ENCODE peak calls at places on chromosome 17, in nine cellular contexts. F is RWPE1, G is AG04450, W is A673, D is breast epithelium, B is prostate gland, Z is A549, Y is neuronal stem cell, M is heart left ventricle. U is an unnamed sample.
A peak's percentile ranks its signal among the peaks of the same experiment; 100 is the strongest.

GRCh38 chr17:15926039-15926740 is 18.7 kb upstream of the ADORA2B start:
- DNase-seq in F (no peak), G (no peak), W (no peak), D (no peak), B (no peak), Z (no peak), Y (no peak), M (no peak), U (no peak)

GRCh38 chr17:46942441-46943217 is 19.7 kb downstream of the GOSR2 start:
- DNase-seq in F (peak; percentile 73), G (peak; percentile 43), W (peak; percentile 68), D (no peak), B (peak; percentile 42), Z (peak; percentile 77), Y (peak; percentile 63), M (peak; percentile 65), U (peak; percentile 36)

GRCh38 chr17:74761931-74762330 is 13.5 kb downstream of the NHERF1 start:
- DNase-seq in F (no peak), G (no peak), W (no peak), D (no peak), B (no peak), Z (no peak), Y (no peak), M (no peak), U (no peak)

GRCh38 chr17:17921192-17922082 is 50.8 kb downstream of the TOM1L2 start:
- DNase-seq in F (peak; percentile 90), G (peak; percentile 81), W (peak; percentile 89), D (no peak), B (no peak), Z (peak; percentile 92), Y (peak; percentile 86), M (peak; percentile 36), U (peak; percentile 84)

GRCh38 chr17:48139948-48140347 is 32.4 kb downstream of the SNX11 start:
- DNase-seq in F (no peak), G (no peak), W (no peak), D (no peak), B (no peak), Z (no peak), Y (no peak), M (no peak), U (no peak)

GRCh38 chr17:76124582-76125390 is 16.3 kb downstream of the FOXJ1 start:
- DNase-seq in F (no peak), G (no peak), W (peak; percentile 56), D (no peak), B (no peak), Z (peak; percentile 66), Y (no peak), M (no peak), U (no peak)

GRCh38 chr17:54967621-54968258 is 714 bp downstream of the COX11 start:
- DNase-seq in F (peak; percentile 38), G (no peak), W (peak; percentile 31), D (no peak), B (no peak), Z (peak; percentile 45), Y (no peak), M (no peak), U (peak; percentile 17)

GRCh38 chr17:28372203-28372944 is 880 bp downstream of the SARM1 start:
- DNase-seq in F (no peak), G (no peak), W (peak; percentile 53), D (no peak), B (no peak), Z (no peak), Y (no peak), M (no peak), U (no peak)

GRCh38 chr17:28812136-28812979 is 30.2 kb downstream of the FAM222B start:
- DNase-seq in F (peak; percentile 99), G (peak; percentile 92), W (peak; percentile 99), D (peak; percentile 97), B (peak; percentile 98), Z (peak; percentile 97), Y (peak; percentile 94), M (peak; percentile 99), U (peak; percentile 90)

GRCh38 chr17:17871913-17872312 is 35.1 kb upstream of the SREBF1 start:
- DNase-seq in F (no peak), G (no peak), W (no peak), D (no peak), B (no peak), Z (no peak), Y (no peak), M (no peak), U (no peak)

GRCh38 chr17:74757931-74758845 is 9.8 kb downstream of the NHERF1 start:
- DNase-seq in F (peak; percentile 48), G (no peak), W (no peak), D (no peak), B (peak; percentile 84), Z (peak; percentile 61), Y (no peak), M (no peak), U (no peak)

GRCh38 chr17:15279011-15279477 is 13.9 kb upstream of the PMP22 start:
- DNase-seq in F (peak; percentile 57), G (peak; percentile 78), W (no peak), D (no peak), B (no peak), Z (peak; percentile 96), Y (no peak), M (no peak), U (peak; percentile 86)

GRCh38 chr17:79047923-79048825 is 24.2 kb downstream of the C1QTNF1 start:
- DNase-seq in F (no peak), G (no peak), W (no peak), D (no peak), B (no peak), Z (no peak), Y (no peak), M (peak; percentile 37), U (no peak)

GRCh38 chr17:15892679-15893332 is 52.1 kb upstream of the ADORA2B start:
- DNase-seq in F (no peak), G (no peak), W (peak; percentile 72), D (no peak), B (peak; percentile 33), Z (peak; percentile 81), Y (no peak), M (no peak), U (no peak)

GRCh38 chr17:65433592-65433991 is 127.9 kb downstream of the AXIN2 start:
- DNase-seq in F (no peak), G (no peak), W (no peak), D (no peak), B (no peak), Z (no peak), Y (no peak), M (no peak), U (no peak)

GRCh38 chr17:57639381-57639780 is 105.7 kb downstream of the CCDC182 start:
- DNase-seq in F (no peak), G (no peak), W (no peak), D (no peak), B (no peak), Z (no peak), Y (no peak), M (no peak), U (no peak)

GRCh38 chr17:57641761-57642160 is 103.3 kb downstream of the CCDC182 start:
- DNase-seq in F (no peak), G (no peak), W (no peak), D (no peak), B (no peak), Z (no peak), Y (no peak), M (no peak), U (no peak)

GRCh38 chr17:57638284-57638683 is 106.8 kb downstream of the CCDC182 start:
- DNase-seq in F (no peak), G (no peak), W (no peak), D (no peak), B (no peak), Z (no peak), Y (no peak), M (no peak), U (no peak)

GRCh38 chr17:57637668-57638010 is 107.5 kb downstream of the CCDC182 start:
- DNase-seq in F (no peak), G (no peak), W (no peak), D (no peak), B (no peak), Z (no peak), Y (no peak), M (no peak), U (no peak)

GRCh38 chr17:57640079-57640478 is 105.0 kb downstream of the CCDC182 start:
- DNase-seq in F (no peak), G (no peak), W (no peak), D (no peak), B (no peak), Z (no peak), Y (no peak), M (no peak), U (no peak)
- H3K27ac ChIP-seq in F (no peak overlapping the region), G (no peak overlapping the region), W (no peak overlapping the region), D (no peak overlapping the region), B (no peak overlapping the region), Z (no peak overlapping the region), Y (no peak overlapping the region), M (no peak overlapping the region), U (no peak overlapping the region)

GRCh38 chr17:82496529-82497434 is 22.8 kb upstream of the FOXK2 start:
- DNase-seq in F (peak; percentile 90), G (peak; percentile 84), W (peak; percentile 96), D (peak; percentile 95), B (peak; percentile 96), Z (peak; percentile 97), Y (peak; percentile 87), M (peak; percentile 97), U (peak; percentile 81)
- H3K27ac ChIP-seq in F (peak overlapping the region; percentile 98), G (no peak overlapping the region), W (peak overlapping the region; percentile 77), D (peak overlapping the region; percentile 84), B (peak overlapping the region; percentile 87), Z (peak overlapping the region; percentile 86), Y (no peak overlapping the region), M (peak overlapping the region; percentile 89), U (no peak overlapping the region)

GRCh38 chr17:73625975-73626706 is 18.1 kb downstream of the SDK2 start:
- DNase-seq in F (peak; percentile 55), G (no peak), W (no peak), D (peak; percentile 62), B (peak; percentile 72), Z (no peak), Y (no peak), M (peak; percentile 44), U (peak; percentile 94)
- H3K27ac ChIP-seq in F (peak overlapping the region; percentile 97), G (no peak overlapping the region), W (no peak overlapping the region), D (peak overlapping the region; percentile 57), B (peak overlapping the region; percentile 46), Z (no peak overlapping the region), Y (peak overlapping the region; percentile 32), M (no peak overlapping the region), U (peak overlapping the region; percentile 88)

GRCh38 chr17:43366809-43367587 is 31.8 kb upstream of the ARL4D start:
- DNase-seq in F (no peak), G (no peak), W (no peak), D (no peak), B (no peak), Z (no peak), Y (no peak), M (no peak), U (no peak)
- H3K27ac ChIP-seq in F (peak overlapping the region; percentile 60), G (peak overlapping the region; percentile 97), W (peak overlapping the region; percentile 100), D (peak overlapping the region; percentile 100), B (peak overlapping the region; percentile 100), Z (peak overlapping the region; percentile 94), Y (peak overlapping the region; percentile 38), M (peak overlapping the region; percentile 100), U (no peak overlapping the region)

GRCh38 chr17:7080445-7081041 is 492 bp upstream of the CLEC10A start:
- DNase-seq in F (no peak), G (no peak), W (no peak), D (peak; percentile 49), B (peak; percentile 15), Z (no peak), Y (no peak), M (no peak), U (no peak)
- H3K27ac ChIP-seq in F (no peak overlapping the region), G (no peak overlapping the region), W (no peak overlapping the region), D (no peak overlapping the region), B (no peak overlapping the region), Z (no peak overlapping the region), Y (no peak overlapping the region), M (peak overlapping the region; percentile 34), U (no peak overlapping the region)

U was measured in foreskin keratinocyte.